ENCODE peak calls at places on chromosome 14, in eight cellular contexts. Z, E, G, C, T, Y, R and M are unnamed samples.

GRCh38 chr14:57871487-57872080 is 5.7 kb upstream of the SLC35F4 start:
- DNase-seq in Z (peak; percentile 43), E (no peak), G (peak; percentile 43), C (peak; percentile 36), T (peak; percentile 26), Y (no peak), R (no peak), M (no peak)

GRCh38 chr14:78070344-78070743 is 99.8 kb upstream of the NRXN3 start:
- DNase-seq in Z (no peak), E (no peak), G (no peak), C (no peak), T (no peak), Y (no peak), R (no peak), M (no peak)

GRCh38 chr14:75295061-75295461 is 16.4 kb downstream of the FOS start:
- DNase-seq in Z (peak; percentile 87), E (peak; percentile 61), G (peak; percentile 81), C (no peak), T (no peak), Y (peak; percentile 57), R (peak; percentile 61), M (no peak)

GRCh38 chr14:50935126-50936090 is 8.9 kb downstream of the PYGL start:
- DNase-seq in Z (no peak), E (no peak), G (no peak), C (no peak), T (peak; percentile 88), Y (no peak), R (no peak), M (no peak)

GRCh38 chr14:87250992-87251391 is 742.0 kb downstream of the GALC start:
- DNase-seq in Z (no peak), E (no peak), G (no peak), C (no peak), T (no peak), Y (no peak), R (no peak), M (no peak)

GRCh38 chr14:76762617-76763361 is 1.5 kb downstream of the VASH1 start:
- DNase-seq in Z (no peak), E (no peak), G (peak; percentile 61), C (no peak), T (no peak), Y (no peak), R (no peak), M (no peak)

GRCh38 chr14:53767566-53767965 is 189.1 kb downstream of the BMP4 start:
- DNase-seq in Z (no peak), E (no peak), G (no peak), C (no peak), T (no peak), Y (no peak), R (no peak), M (no peak)

GRCh38 chr14:54478621-54479215 is 10.1 kb downstream of the GMFB start:
- DNase-seq in Z (no peak), E (no peak), G (no peak), C (no peak), T (no peak), Y (no peak), R (no peak), M (no peak)

GRCh38 chr14:22265319-22266140 is 323.5 kb downstream of the DAD1 start:
- DNase-seq in Z (no peak), E (no peak), G (no peak), C (no peak), T (no peak), Y (no peak), R (no peak), M (no peak)

GRCh38 chr14:77641534-77642341 is 25.3 kb upstream of the SPTLC2 start:
- DNase-seq in Z (peak; percentile 27), E (peak; percentile 75), G (peak; percentile 90), C (peak; percentile 48), T (no peak), Y (peak; percentile 83), R (peak; percentile 79), M (peak; percentile 57)

GRCh38 chr14:99568567-99569560 is 35.1 kb downstream of the CCDC85C start:
- DNase-seq in Z (no peak), E (peak; percentile 75), G (peak; percentile 76), C (no peak), T (no peak), Y (peak; percentile 46), R (peak; percentile 67), M (no peak)

DNA sequence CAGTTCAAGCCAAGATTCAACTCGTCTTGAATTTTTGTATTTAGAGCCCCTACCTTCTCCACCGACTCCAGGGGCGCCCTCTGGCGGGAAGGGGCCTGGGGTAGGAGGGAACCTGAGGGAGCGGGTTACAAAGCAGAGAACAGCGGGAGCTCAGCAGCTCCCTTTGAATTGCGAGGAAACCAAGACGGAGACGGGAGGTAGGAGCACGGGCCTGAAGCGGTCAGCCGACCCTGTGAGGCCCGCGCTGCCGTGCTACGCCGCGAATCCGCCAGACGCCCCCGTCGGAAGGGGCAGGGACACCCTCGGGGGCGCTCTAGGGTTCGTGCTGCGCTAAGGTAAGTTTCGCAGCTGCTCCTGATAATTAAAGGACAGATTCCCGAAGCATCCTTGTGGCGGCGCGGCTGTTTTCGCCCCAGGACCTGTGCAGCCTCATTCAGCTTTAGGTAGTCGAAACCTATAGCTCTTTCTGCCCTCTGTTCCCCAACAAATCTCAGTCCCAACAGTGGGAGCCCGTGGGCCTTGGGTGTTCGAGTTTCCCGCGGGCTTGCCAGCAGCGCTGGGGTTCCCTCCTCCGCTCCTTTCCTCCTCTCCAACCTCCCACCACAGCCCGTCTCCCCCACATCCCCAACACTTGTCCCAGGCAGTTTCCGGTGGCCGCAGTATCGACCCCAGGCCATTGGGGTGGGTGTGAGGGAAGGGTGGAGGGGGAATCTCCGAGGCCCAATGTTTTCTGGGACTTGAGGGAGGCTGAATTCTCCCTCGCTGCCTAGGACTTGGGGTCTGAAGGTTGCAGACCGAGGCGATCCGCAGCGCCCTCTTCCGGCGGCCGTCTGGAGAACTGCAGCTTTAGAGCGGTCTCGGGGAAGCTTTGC is 5.1 kb upstream of the NKX2-1 start:
- DNase-seq in Z (peak; percentile 78), E (no peak), G (peak; percentile 78), C (no peak), T (peak; percentile 74), Y (no peak), R (no peak), M (no peak)
- TF ChIP-seq CTCF in Z (peak; percentile 60), E (no peak), G (peak; percentile 58), C (no peak), T (peak; percentile 89), Y (peak; percentile 42), R (peak; percentile 34), M (no peak)

GRCh38 chr14:71137536-71138235 is 230.4 kb downstream of the PCNX1 start:
- DNase-seq in Z (no peak), E (no peak), G (peak; percentile 4), C (no peak), T (no peak), Y (no peak), R (no peak), M (no peak)
- H3K27ac ChIP-seq in Z (no peak overlapping the region), E (no peak overlapping the region), G (no peak overlapping the region), C (no peak overlapping the region), T (no peak overlapping the region), Y (no peak overlapping the region), R (no peak overlapping the region), M (no peak overlapping the region)

GRCh38 chr14:46661728-46662127 is 10.1 kb upstream of the RPL10L start:
- DNase-seq in Z (peak; percentile 21), E (no peak), G (no peak), C (no peak), T (no peak), Y (no peak), R (no peak), M (no peak)
- TF ChIP-seq CTCF in Z (no peak), E (no peak), G (no peak), C (no peak), T (no peak), Y (no peak), R (no peak), M (no peak)

GRCh38 chr14:65356327-65356836 is 56.1 kb upstream of the FUT8 start:
- DNase-seq in Z (peak; percentile 47), E (no peak), G (no peak), C (peak; percentile 87), T (peak; percentile 55), Y (no peak), R (no peak), M (no peak)
- H3K27ac ChIP-seq in Z (peak overlapping the region; percentile 50), E (no peak overlapping the region), G (no peak overlapping the region), C (peak overlapping the region; percentile 100), T (no peak overlapping the region), Y (peak overlapping the region; percentile 41), R (no peak overlapping the region), M (no peak overlapping the region)

DNA sequence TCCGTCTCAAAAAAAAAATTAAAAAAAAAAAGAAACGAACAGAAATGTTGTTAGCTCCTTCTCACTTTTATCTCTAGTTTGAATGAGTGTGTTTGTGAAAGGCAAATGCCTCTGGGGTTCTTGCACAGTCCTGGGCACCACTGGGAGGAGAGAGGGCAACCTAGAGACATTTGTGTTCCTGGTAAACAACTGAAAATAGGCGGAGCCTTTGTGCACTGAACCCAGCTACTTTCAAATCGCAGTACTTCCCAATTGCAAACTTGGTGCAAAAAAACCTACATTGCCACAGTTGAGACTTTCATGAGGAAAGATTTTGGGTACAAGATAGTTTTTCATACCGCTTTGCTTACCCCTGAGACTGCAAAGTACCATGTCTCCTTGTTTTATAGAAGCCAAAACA is 430.0 kb downstream of the ZFP36L1 start:
- DNase-seq in Z (no peak), E (no peak), G (no peak), C (no peak), T (no peak), Y (no peak), R (no peak), M (no peak)
- TF ChIP-seq CTCF in Z (no peak), E (no peak), G (no peak), C (no peak), T (no peak), Y (no peak), R (no peak), M (no peak)

DNA sequence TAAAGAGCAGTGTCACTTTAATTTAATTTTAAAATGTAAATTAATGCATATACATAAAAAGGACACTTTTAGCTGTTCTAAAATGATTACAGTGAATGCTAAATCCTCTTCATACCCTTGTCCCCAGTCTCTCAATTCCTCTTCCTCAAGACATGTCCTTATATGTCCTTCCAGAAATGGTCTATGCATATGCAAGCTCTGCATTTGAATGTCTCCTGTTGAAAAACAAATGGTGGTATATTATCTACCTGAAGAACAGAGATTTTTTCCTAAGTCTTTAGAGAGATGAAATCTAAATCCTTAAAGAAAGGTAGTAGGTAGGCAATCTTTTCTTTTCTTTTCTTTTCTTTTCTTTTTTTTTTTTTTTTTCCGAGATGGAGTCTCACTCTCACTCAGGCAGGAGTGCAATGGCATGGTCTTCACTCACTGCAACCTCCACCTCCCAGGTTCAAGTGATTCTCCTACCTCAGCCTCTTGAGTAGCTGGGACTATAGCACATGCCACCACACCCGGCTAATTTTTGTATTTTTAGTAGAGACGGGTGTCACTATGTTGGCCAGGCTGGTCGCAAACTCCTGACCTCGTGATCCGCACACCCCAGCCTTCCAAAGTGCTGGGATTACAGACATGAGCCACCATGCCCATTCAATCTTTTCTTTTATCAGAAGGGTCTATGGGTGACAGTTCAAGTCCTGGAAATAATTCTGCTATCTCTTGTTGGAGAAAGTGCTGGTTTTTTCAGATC is 180.5 kb downstream of the PRKCH start:
- DNase-seq in Z (no peak), E (no peak), G (no peak), C (no peak), T (no peak), Y (no peak), R (no peak), M (no peak)
- H3K27ac ChIP-seq in Z (peak overlapping the region; percentile 72), E (peak overlapping the region; percentile 65), G (no peak overlapping the region), C (no peak overlapping the region), T (no peak overlapping the region), Y (no peak overlapping the region), R (no peak overlapping the region), M (peak overlapping the region; percentile 64)

GRCh38 chr14:73662439-73663056 is 17.8 kb downstream of the DNAL1 start:
- DNase-seq in Z (peak; percentile 90), E (peak; percentile 30), G (no peak), C (no peak), T (peak; percentile 60), Y (no peak), R (no peak), M (no peak)
- TF ChIP-seq CTCF in Z (peak; percentile 52), E (peak; percentile 18), G (no peak), C (no peak), T (peak; percentile 41), Y (no peak), R (no peak), M (no peak)